ENCODE peak calls at places on chromosome 16, in ten cellular contexts. N is heart left ventricle, W is sigmoid colon, D is IMR-90, Q is psoas muscle, F is GM23338, J is transverse colon, G is breast epithelium, Y is colonic mucosa, B is tibial nerve. S is an unnamed sample. For H3K4me1, the result is how much of the 10 kb centered on the place peaks cover.

GRCh38 chr16:4465977-4466779 is 8.2 kb downstream of the NMRAL1 start:
- DNase-seq in Y (peak), Q (no peak), W (no peak), F (no peak), N (peak), G (no peak), B (no peak), J (peak), D (no peak), S (no peak)

GRCh38 chr16:49355923-49356665 is 17.5 kb upstream of the C16orf78 start:
- DNase-seq in Q (peak), F (no peak), N (peak), B (no peak), D (no peak), Y (no peak), J (no peak), G (no peak), W (no peak), S (no peak)

GRCh38 chr16:79677799-79678525 is 77.4 kb upstream of the MAF start:
- DNase-seq in J (no peak), N (no peak), G (no peak), B (no peak), Q (no peak), F (no peak), D (no peak), Y (no peak), W (no peak), S (no peak)

GRCh38 chr16:9047689-9048301 is 43.6 kb upstream of the HAPSTR1 start:
- DNase-seq in F (peak), Q (peak), W (peak), D (peak), B (peak), N (peak), G (peak), Y (peak), J (peak), S (peak)

GRCh38 chr16:8955828-8956227 is 7.9 kb downstream of the USP7 start:
- DNase-seq in D (no peak), B (no peak), Y (no peak), G (no peak), N (no peak), J (no peak), W (no peak), Q (no peak), F (no peak), S (no peak)

GRCh38 chr16:76656951-76657498 is 379.8 kb downstream of the CNTNAP4 start:
- DNase-seq in N (no peak), F (no peak), J (no peak), Q (no peak), Y (no peak), G (no peak), D (no peak), B (no peak), W (no peak), S (no peak)

GRCh38 chr16:85057212-85057889 is 29.8 kb downstream of the KIAA0513 start:
- DNase-seq in J (no peak), G (no peak), B (no peak), D (no peak), Q (no peak), N (no peak), Y (no peak), F (peak), W (no peak), S (peak)

GRCh38 chr16:20424129-20424866 is 15.0 kb downstream of the ACSM5 start:
- DNase-seq in N (no peak), W (no peak), B (no peak), F (no peak), D (no peak), Q (no peak), J (no peak), Y (no peak), G (no peak), S (no peak)

GRCh38 chr16:73124097-73124652 is 76.2 kb upstream of the ZFHX3 start:
- DNase-seq in Y (no peak), W (no peak), Q (no peak), N (no peak), J (no peak), B (no peak), F (no peak), D (peak), G (no peak), S (no peak)

GRCh38 chr16:50742521-50743150 is 750 bp downstream of the CYLD start:
- DNase-seq in N (peak), F (peak), Y (peak), J (peak), D (peak), B (no peak), G (no peak), Q (peak), W (no peak), S (peak)

GRCh38 chr16:8905795-8906591 is 23.8 kb downstream of the LITAFD start:
- DNase-seq in Q (no peak), N (no peak), B (no peak), F (peak), Y (no peak), D (no peak), W (no peak), J (no peak), G (no peak), S (no peak)

GRCh38 chr16:87463722-87464690 is 28.8 kb downstream of the ZCCHC14 start:
- DNase-seq in D (peak), J (peak), Y (no peak), F (no peak), G (no peak), N (peak), Q (no peak), W (no peak), B (peak), S (no peak)

GRCh38 chr16:30028438-30029093 is 2.5 kb downstream of the TLCD3B start:
- DNase-seq in Y (no peak), N (no peak), D (no peak), F (peak), Q (no peak), W (no peak), J (no peak), B (no peak), G (no peak), S (peak)

GRCh38 chr16:82071421-82071820 is 36.4 kb downstream of the HSD17B2 start:
- DNase-seq in G (no peak), F (no peak), Q (no peak), J (no peak), D (no peak), B (no peak), N (no peak), Y (no peak), W (no peak), S (no peak)

GRCh38 chr16:30721606-30722005 is 22.6 kb downstream of the SRCAP start:
- DNase-seq in B (no peak), F (no peak), G (no peak), W (no peak), D (peak), Q (no peak), N (no peak), J (no peak), Y (no peak), S (no peak)

GRCh38 chr16:58507195-58507962 is 7.4 kb downstream of the NDRG4 start:
- DNase-seq in W (peak), Q (peak), G (peak), Y (no peak), F (peak), D (no peak), N (no peak), J (no peak), B (no peak), S (no peak)

GRCh38 chr16:9061358-9061813 is 30.1 kb upstream of the HAPSTR1 start:
- DNase-seq in J (peak), W (no peak), B (no peak), D (peak), G (no peak), Y (no peak), F (no peak), Q (peak), N (peak), S (peak)

GRCh38 chr16:84040823-84041391 is 1.7 kb downstream of the SLC38A8 start:
- DNase-seq in D (peak), F (no peak), G (peak), B (peak), N (no peak), J (no peak), Q (no peak), W (no peak), Y (no peak), S (peak)

GRCh38 chr16:83717814-83718213 is 90.0 kb upstream of the HSBP1 start:
- DNase-seq in W (no peak), J (no peak), D (peak), Y (no peak), F (no peak), N (no peak), B (no peak), Q (no peak), G (no peak), S (peak)

GRCh38 chr16:27892879-27893278 is 170.6 kb downstream of the GSG1L start:
- DNase-seq in N (no peak), F (peak), W (no peak), B (no peak), Y (no peak), J (no peak), Q (no peak), G (no peak), D (no peak), S (no peak)

GRCh38 chr16:57284206-57284951 is at the start of gene PLLP:
- DNase-seq in F (peak), Y (peak), J (peak), B (no peak), W (peak), D (peak), Q (peak), N (peak), G (no peak), S (peak)

GRCh38 chr16:78537511-78537910 is 438.1 kb downstream of the WWOX start:
- DNase-seq in G (no peak), Q (no peak), F (no peak), D (no peak), Y (no peak), W (no peak), N (no peak), B (no peak), J (no peak), S (no peak)

GRCh38 chr16:85246973-85247372 is 134.7 kb upstream of the CIBAR2 start:
- DNase-seq in W (no peak), B (no peak), N (no peak), Y (no peak), F (no peak), Q (peak), D (no peak), J (no peak), G (no peak), S (no peak)

GRCh38 chr16:74446866-74447265 is 25.6 kb upstream of the CLEC18B start:
- DNase-seq in J (no peak), N (no peak), G (no peak), Y (no peak), Q (no peak), D (no peak), F (no peak), W (no peak), B (no peak), S (no peak)

GRCh38 chr16:28538733-28539596 is at the start of gene NUPR1:
- DNase-seq in J (peak), W (peak), F (no peak), B (peak), Q (peak), N (peak), G (peak), Y (peak), D (peak), S (no peak)

GRCh38 chr16:85626191-85626951 is 13.2 kb downstream of the GSE1 start:
- DNase-seq in B (no peak), F (peak), Y (no peak), J (no peak), Q (no peak), N (peak), G (no peak), D (no peak), W (no peak), S (no peak)

GRCh38 chr16:52090080-52090479 is 456.9 kb downstream of the TOX3 start:
- DNase-seq in Y (no peak), F (no peak), B (no peak), Q (no peak), N (no peak), D (peak), G (no peak), W (no peak), J (no peak), S (no peak)

GRCh38 chr16:26765087-26765486 is 301.6 kb upstream of the C16orf82 start:
- DNase-seq in D (no peak), Y (no peak), Q (no peak), G (no peak), W (no peak), F (peak), J (no peak), N (no peak), B (no peak), S (no peak)

GRCh38 chr16:995087-995486 is 13.5 kb downstream of the SOX8 start:
- DNase-seq in N (no peak), W (no peak), J (no peak), D (peak), G (no peak), F (peak), B (no peak), Q (no peak), Y (no peak), S (peak)

GRCh38 chr16:81677375-81677737 is 101.7 kb upstream of the PLCG2 start:
- DNase-seq in N (no peak), B (no peak), D (no peak), J (no peak), F (no peak), W (no peak), Q (no peak), G (no peak), Y (no peak), S (no peak)

GRCh38 chr16:78122774-78123315 is 23.4 kb downstream of the WWOX start:
- DNase-seq in N (no peak), Q (no peak), J (no peak), Y (no peak), G (no peak), D (peak), F (peak), W (no peak), B (no peak), S (peak)

GRCh38 chr16:86362155-86362849 is 148.0 kb upstream of the FOXF1 start:
- DNase-seq in J (no peak), N (no peak), W (no peak), B (no peak), Y (no peak), Q (no peak), F (peak), D (no peak), G (no peak), S (no peak)

GRCh38 chr16:81885976-81886586 is 107.0 kb downstream of the PLCG2 start:
- DNase-seq in Y (peak), B (no peak), G (no peak), J (no peak), D (peak), F (peak), W (no peak), N (no peak), Q (no peak), S (peak)

GRCh38 chr16:78693496-78693895 is 594.0 kb downstream of the WWOX start:
- DNase-seq in B (no peak), J (no peak), N (no peak), W (no peak), G (no peak), Q (no peak), F (no peak), D (no peak), Y (no peak), S (no peak)

GRCh38 chr16:29876578-29877249 is 13.7 kb upstream of the CDIPT start:
- DNase-seq in Y (no peak), G (no peak), F (peak), Q (no peak), B (no peak), D (no peak), N (no peak), J (no peak), W (no peak), S (no peak)

GRCh38 chr16:70702624-70703023 is 16.8 kb upstream of the MTSS2 start:
- DNase-seq in B (no peak), N (no peak), Q (no peak), G (no peak), D (no peak), J (no peak), F (no peak), Y (no peak), W (no peak), S (no peak)

GRCh38 chr16:70703835-70704381 is 18.1 kb upstream of the MTSS2 start:
- DNase-seq in Q (no peak), W (no peak), B (no peak), D (no peak), F (no peak), Y (no peak), G (no peak), N (no peak), J (no peak), S (no peak)

GRCh38 chr16:70704586-70704985 is 18.7 kb upstream of the MTSS2 start:
- DNase-seq in W (no peak), N (no peak), D (no peak), J (no peak), G (no peak), Q (no peak), F (no peak), B (no peak), Y (no peak), S (no peak)

GRCh38 chr16:70701998-70702397 is 16.1 kb upstream of the MTSS2 start:
- DNase-seq in G (no peak), J (no peak), Y (no peak), B (no peak), D (no peak), Q (no peak), F (no peak), N (no peak), W (no peak), S (no peak)

DNA sequence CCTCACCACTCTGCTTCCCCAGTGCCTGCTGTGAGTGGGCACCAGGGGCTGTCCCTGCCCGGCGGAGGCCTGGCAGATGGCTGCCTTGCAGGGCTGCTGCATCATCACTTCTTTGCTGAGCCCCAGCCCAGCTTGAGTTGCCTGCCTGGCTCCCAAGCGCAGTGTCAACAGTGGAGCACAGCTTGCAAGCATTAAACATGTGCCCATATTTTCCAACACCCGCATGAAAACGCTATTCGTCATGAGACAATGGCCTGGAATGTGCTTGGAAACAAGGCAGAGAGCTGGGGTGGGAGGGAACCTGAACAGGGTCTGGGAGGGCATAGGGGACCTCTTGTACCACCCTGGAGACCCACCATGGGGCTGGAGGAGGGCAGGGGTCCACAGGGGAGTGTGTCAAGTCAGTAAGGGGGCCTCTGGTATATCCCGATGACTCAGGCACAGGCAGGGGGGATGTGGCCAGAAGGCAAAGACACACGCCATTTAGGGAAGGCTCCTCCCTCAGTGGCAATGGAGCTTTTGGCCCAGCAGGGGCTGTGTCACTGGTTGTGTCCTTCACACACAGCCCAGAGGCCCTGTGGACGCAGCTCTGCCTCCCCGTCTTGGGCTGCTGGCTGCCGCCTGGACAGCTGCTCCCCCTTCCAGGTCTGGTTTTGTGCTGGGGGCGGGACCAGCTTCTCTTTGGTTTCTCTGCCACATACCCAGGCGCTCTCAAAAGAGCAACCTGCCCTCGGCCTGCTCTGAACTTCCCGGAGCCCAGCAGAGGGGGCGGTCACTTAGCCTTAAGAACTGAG is 17.4 kb upstream of the MTSS2 start:
- DNase-seq in F (peak), G (no peak), W (peak), N (peak), Y (no peak), Q (peak), J (peak), D (peak), B (no peak), S (peak)
- TF ChIP-seq CTCF in F (no peak), G (no peak), W (no peak), N (peak), Y (no peak), Q (peak), J (peak), D (peak), B (peak), S (peak)

GRCh38 chr16:67914758-67915622 is 16.7 kb downstream of the CTRL start:
- DNase-seq in Q (no peak), Y (no peak), D (no peak), J (no peak), F (peak), G (no peak), N (no peak), W (no peak), B (no peak), S (no peak)
- H3K4me1 ChIP-seq in Q (half or more), Y (under half), D (under half), J (under half), F (under half), G (under half), N (under half), W (under half), B (half or more), S (under half)

DNA sequence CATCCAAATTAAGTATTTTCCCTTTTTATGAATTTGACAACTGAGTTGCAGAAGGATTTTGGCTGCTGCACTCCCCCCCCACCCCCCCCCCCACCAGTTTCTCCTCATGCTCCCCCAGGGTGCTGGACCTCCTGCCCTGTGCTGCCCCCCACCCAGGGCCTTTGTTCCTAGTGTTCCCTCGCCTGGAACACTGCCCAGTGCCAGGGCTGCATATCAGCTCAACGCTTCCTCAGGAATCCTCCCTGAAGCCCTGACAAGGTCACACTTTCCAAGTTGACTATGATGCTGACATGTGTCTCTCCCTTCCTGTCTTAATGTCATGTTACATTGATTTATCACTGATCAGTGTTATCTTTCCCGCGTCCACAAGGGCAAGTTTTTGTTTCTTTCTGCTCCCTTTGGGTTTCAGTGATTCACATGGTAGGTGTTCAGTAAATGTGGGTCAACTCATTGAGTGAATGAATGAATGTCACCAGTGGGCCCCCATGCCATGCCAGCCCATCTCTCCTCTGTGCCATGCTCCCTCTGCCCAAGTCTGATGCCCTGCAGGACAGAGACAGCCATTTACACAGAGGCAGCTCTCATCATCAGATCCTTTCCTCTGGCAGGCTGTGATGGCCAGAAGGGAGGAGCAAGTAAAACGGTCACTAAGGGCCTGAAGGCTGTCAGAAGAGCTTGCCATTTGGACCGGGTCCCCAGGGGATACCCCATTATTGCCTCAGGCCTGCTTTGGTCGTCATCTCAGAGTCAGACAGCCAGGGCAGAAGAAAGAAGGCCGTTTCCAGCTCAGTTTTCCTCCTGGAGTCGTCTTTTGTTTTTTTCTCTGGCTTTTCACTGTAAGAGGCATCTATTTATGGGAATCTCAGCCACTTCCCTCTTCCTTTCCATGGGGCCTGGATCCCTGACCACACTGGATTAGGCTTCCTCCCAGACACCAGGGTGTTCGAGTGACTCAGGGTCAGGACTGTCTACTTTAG is 386.2 kb downstream of the SNX29 start:
- DNase-seq in D (peak), Q (peak), B (peak), Y (peak), W (peak), J (no peak), N (peak), G (no peak), F (no peak), S (peak)
- H3K27ac ChIP-seq in D (no peak), Q (no peak), B (peak), Y (no peak), W (no peak), J (peak), N (peak), G (peak), F (no peak), S (no peak)

GRCh38 chr16:89934611-89935553 is 11.7 kb downstream of the TUBB3 start:
- DNase-seq in D (no peak), W (no peak), Y (no peak), B (no peak), Q (no peak), F (no peak), G (no peak), N (no peak), J (no peak), S (no peak)

GRCh38 chr16:89936034-89936433 is 12.5 kb upstream of the DEF8 start:
- DNase-seq in J (no peak), W (no peak), G (no peak), Y (no peak), Q (no peak), F (no peak), N (no peak), D (no peak), B (no peak), S (no peak)

GRCh38 chr16:89936981-89937380 is 11.6 kb upstream of the DEF8 start:
- DNase-seq in Q (no peak), B (no peak), G (no peak), Y (no peak), J (no peak), F (no peak), W (no peak), N (no peak), D (no peak), S (no peak)

GRCh38 chr16:89936508-89936907 is 12.0 kb upstream of the DEF8 start:
- DNase-seq in J (no peak), F (no peak), G (no peak), Y (no peak), D (no peak), N (no peak), B (no peak), Q (no peak), W (no peak), S (no peak)

DNA sequence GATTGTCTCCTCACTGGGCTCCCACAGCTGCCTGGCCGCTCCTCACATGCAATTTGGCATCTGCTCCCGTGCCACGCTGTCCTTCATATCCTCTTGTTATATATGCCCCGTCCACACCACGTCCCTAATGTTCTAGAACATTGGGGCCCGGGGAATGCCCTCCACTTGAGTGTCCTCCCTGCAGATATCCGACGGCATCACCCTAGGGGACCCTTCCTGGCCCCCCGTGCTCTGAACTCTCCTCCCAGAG is 10.0 kb upstream of the DEF8 start:
- DNase-seq in Y (no peak), F (no peak), W (no peak), Q (no peak), D (no peak), G (no peak), N (no peak), J (no peak), B (no peak), S (no peak)
- TF ChIP-seq CTCF in Y (no peak), F (no peak), W (no peak), Q (no peak), D (no peak), G (no peak), N (no peak), J (no peak), B (no peak), S (no peak)